ENCODE peak calls at places on chromosomes 2 and 18, in five cellular contexts. U is G401; Z is NCI-H1105; E is naive thymus-derived CD4-positive, alpha-beta T cell; X is dermis blood vessel endothelial cell. H is an unnamed sample.

GRCh38 chr2:10591207-10591606 is 98.6 kb downstream of the NOL10 start:
- DNase-seq in U (no peak), Z (no peak), E (no peak), X (no peak), H (no peak)

GRCh38 chr18:50008306-50008705 is 186.6 kb downstream of the MYO5B start:
- DNase-seq in U (no peak), Z (no peak), E (no peak), X (no peak), H (no peak)

GRCh38 chr2:147033046-147033445 is 811.8 kb upstream of the ACVR2A start:
- DNase-seq in U (no peak), Z (no peak), E (no peak), X (no peak), H (no peak)

GRCh38 chr2:118249531-118249930 is 161.3 kb downstream of the INSIG2 start:
- DNase-seq in U (no peak), Z (no peak), E (no peak), X (no peak), H (no peak)

GRCh38 chr2:74821177-74822124 is 12.5 kb upstream of the HK2 start:
- DNase-seq in U (no peak), Z (no peak), E (no peak), X (no peak), H (no peak)

GRCh38 chr2:197211881-197212342 is 98.7 kb downstream of the ANKRD44 start:
- DNase-seq in U (no peak), Z (no peak), E (no peak), X (no peak), H (no peak)

GRCh38 chr2:65491381-65491903 is 59.0 kb upstream of the SPRED2 start:
- DNase-seq in U (no peak), Z (no peak), E (no peak), X (peak; percentile 42), H (no peak)

GRCh38 chr2:176552456-176553135 is 283.4 kb downstream of the MTX2 start:
- DNase-seq in U (no peak), Z (no peak), E (no peak), X (no peak), H (no peak)

GRCh38 chr2:239249048-239249447 is 151.8 kb downstream of the HDAC4 start:
- DNase-seq in U (no peak), Z (no peak), E (no peak), X (no peak), H (no peak)

GRCh38 chr18:47150824-47151366 is 595 bp upstream of the HDHD2 start:
- DNase-seq in U (no peak), Z (no peak), E (peak; percentile 14), X (no peak), H (no peak)

GRCh38 chr2:42010743-42011298 is 37.0 kb upstream of the PKDCC start:
- DNase-seq in U (no peak), Z (no peak), E (no peak), X (no peak), H (no peak)

GRCh38 chr2:110099471-110100225 is 16.0 kb downstream of the MALL start:
- DNase-seq in U (no peak), Z (no peak), E (no peak), X (no peak), H (no peak)